ENCODE peak calls at places on chromosomes 7 and 10, in four cellular contexts. V, L, F and X are unnamed samples.

GRCh38 chr10:93596539-93596938 is 4.5 kb downstream of the RBP4 start:
- DNase-seq in V (no peak), L (peak), F (peak), X (no peak)

GRCh38 chr7:74223711-74224510 is 14.1 kb downstream of the LAT2 start:
- DNase-seq in V (no peak), L (no peak), F (no peak), X (no peak)

GRCh38 chr10:112953075-112953501 is 3.0 kb downstream of the TCF7L2 start:
- DNase-seq in V (no peak), L (peak), F (no peak), X (no peak)

GRCh38 chr7:106867641-106868351 is 2.7 kb downstream of the PIK3CG start:
- DNase-seq in V (no peak), L (no peak), F (no peak), X (no peak)

GRCh38 chr7:36082910-36083309 is 70.1 kb upstream of the EEPD1 start:
- DNase-seq in V (peak), L (peak), F (no peak), X (no peak)

GRCh38 chr7:120998525-120998924 is 10.0 kb downstream of the CPED1 start:
- DNase-seq in V (no peak), L (no peak), F (no peak), X (no peak)

GRCh38 chr7:150325110-150325611 is 1.8 kb upstream of the ACTR3C start:
- DNase-seq in V (peak), L (no peak), F (no peak), X (no peak)

GRCh38 chr10:66505003-66505707 is 420.7 kb upstream of the LRRTM3 start:
- DNase-seq in V (no peak), L (no peak), F (no peak), X (no peak)

GRCh38 chr10:122441961-122442360 is 12.5 kb upstream of the ARMS2 start:
- DNase-seq in V (no peak), L (no peak), F (peak), X (no peak)

GRCh38 chr7:135317676-135318326 is 84.2 kb downstream of the STRA8 start:
- DNase-seq in V (no peak), L (no peak), F (peak), X (no peak)

GRCh38 chr10:91444211-91444610 is 34.1 kb downstream of the HECTD2 start:
- DNase-seq in V (no peak), L (no peak), F (no peak), X (no peak)

GRCh38 chr10:839550-840205 is 91.8 kb downstream of the LARP4B start:
- DNase-seq in V (no peak), L (no peak), F (no peak), X (no peak)

GRCh38 chr10:59362991-59363390 is 642 bp upstream of the FAM13C start:
- DNase-seq in V (no peak), L (peak), F (no peak), X (peak)

GRCh38 chr10:94042001-94042813 is 48.5 kb downstream of the PLCE1 start:
- DNase-seq in V (no peak), L (no peak), F (no peak), X (no peak)

GRCh38 chr7:150308575-150308974 is 14.6 kb upstream of the LRRC61 start:
- DNase-seq in V (no peak), L (no peak), F (no peak), X (no peak)

GRCh38 chr7:151367304-151367703 is 25.7 kb downstream of the NUB1 start:
- DNase-seq in V (no peak), L (no peak), F (no peak), X (no peak)

GRCh38 chr10:99123851-99124250 is 111.8 kb downstream of the HPSE2 start:
- DNase-seq in V (no peak), L (no peak), F (no peak), X (no peak)

GRCh38 chr10:122911889-122912484 is 1.6 kb downstream of the FAM24A start:
- DNase-seq in V (peak), L (peak), F (peak), X (peak)

GRCh38 chr7:127514499-127514898 is 70.9 kb downstream of the GCC1 start:
- DNase-seq in V (no peak), L (no peak), F (peak), X (peak)

GRCh38 chr7:150909192-150909591 is 56.9 kb downstream of the AOC1 start:
- DNase-seq in V (no peak), L (no peak), F (no peak), X (no peak)

GRCh38 chr10:14478201-14478600 is 147.5 kb upstream of the FRMD4A start:
- DNase-seq in V (no peak), L (no peak), F (no peak), X (no peak)

GRCh38 chr7:6071406-6071805 is 40.2 kb downstream of the ANKRD61 start:
- DNase-seq in V (no peak), L (no peak), F (no peak), X (no peak)

GRCh38 chr7:85529197-85529596 is 342.3 kb upstream of the SEMA3D start:
- DNase-seq in V (no peak), L (no peak), F (no peak), X (no peak)

GRCh38 chr7:22851140-22851539 is 28.5 kb upstream of the TOMM7 start:
- DNase-seq in V (no peak), L (no peak), F (no peak), X (no peak)

GRCh38 chr7:112649560-112649959 is 140.6 kb downstream of the TMEM168 start:
- DNase-seq in V (no peak), L (no peak), F (no peak), X (no peak)

GRCh38 chr10:78359641-78360091 is 326.0 kb downstream of the RPS24 start:
- DNase-seq in V (no peak), L (no peak), F (no peak), X (no peak)
- TF ChIP-seq ELF4 in V (no peak), L (no peak), F (no peak), X (no peak)

DNA sequence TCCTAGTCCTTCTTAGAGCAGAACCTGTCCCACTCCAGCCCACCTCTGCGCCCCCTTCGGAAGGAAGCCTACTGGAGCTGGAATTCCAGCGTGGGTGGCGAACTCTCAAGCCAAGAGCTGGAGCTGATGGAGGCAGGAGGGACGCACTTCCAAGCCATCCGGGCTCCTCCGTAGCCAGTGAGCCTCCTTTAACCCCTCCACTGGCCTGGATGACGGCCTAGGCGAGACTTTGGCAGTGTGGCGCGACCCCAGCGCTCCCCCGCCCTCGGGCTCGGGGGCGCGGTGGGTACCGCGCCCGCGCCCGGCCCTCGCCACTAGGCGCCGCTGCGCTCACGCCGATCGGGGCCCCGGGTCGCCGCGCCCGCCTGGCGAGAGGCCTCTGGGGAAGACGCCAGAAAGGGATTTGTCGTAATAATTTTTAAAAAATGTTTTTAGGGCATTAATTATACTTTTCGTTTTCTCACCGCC is 5.1 kb upstream of the EMX2 start:
- DNase-seq in V (peak), L (peak), F (no peak), X (peak)
- TF ChIP-seq ELF4 in V (no peak), L (no peak), F (no peak), X (no peak)

GRCh38 chr10:72802291-72803118 is 91.0 kb upstream of the OIT3 start:
- DNase-seq in V (no peak), L (no peak), F (no peak), X (no peak)
- TF ChIP-seq ELF4 in V (no peak), L (no peak), F (no peak), X (no peak)

GRCh38 chr10:118213456-118213855 is 128.7 kb downstream of the FAM204A start:
- DNase-seq in V (no peak), L (no peak), F (no peak), X (no peak)

GRCh38 chr10:118207470-118208007 is 134.6 kb downstream of the FAM204A start:
- DNase-seq in V (no peak), L (no peak), F (peak), X (no peak)

GRCh38 chr10:118214751-118215150 is 127.4 kb downstream of the FAM204A start:
- DNase-seq in V (no peak), L (no peak), F (no peak), X (no peak)

GRCh38 chr10:118209215-118209614 is 132.9 kb downstream of the FAM204A start:
- DNase-seq in V (no peak), L (no peak), F (peak), X (no peak)

DNA sequence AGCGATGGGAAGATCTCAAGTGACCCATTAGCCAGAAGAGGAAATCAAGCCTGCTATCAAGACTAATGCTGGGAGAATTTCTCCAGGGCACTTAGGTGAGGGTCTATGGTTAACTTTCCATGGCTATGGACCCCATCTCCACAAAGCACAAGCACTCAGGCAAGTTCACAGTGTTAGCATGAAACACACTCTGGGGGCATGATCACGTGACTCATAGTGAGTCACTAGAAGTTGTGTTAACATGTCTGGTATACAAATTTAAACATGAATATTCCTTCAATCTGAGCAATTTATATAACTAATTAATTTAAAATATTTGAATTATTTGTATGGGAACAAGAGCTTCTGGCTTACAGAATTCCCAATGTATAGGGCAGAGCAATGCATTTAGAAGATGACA is 131.8 kb downstream of the FAM204A start:
- DNase-seq in V (no peak), L (no peak), F (no peak), X (no peak)
- TF ChIP-seq ELF4 in V (no peak), L (no peak), F (no peak), X (no peak)

GRCh38 chr10:96379758-96380157 is 21.0 kb upstream of the OPALIN start:
- DNase-seq in V (no peak), L (no peak), F (no peak), X (no peak)

GRCh38 chr10:96384471-96384870 is 25.7 kb upstream of the OPALIN start:
- DNase-seq in V (no peak), L (no peak), F (no peak), X (no peak)

GRCh38 chr10:96378741-96379140 is 19.9 kb upstream of the OPALIN start:
- DNase-seq in V (no peak), L (no peak), F (no peak), X (no peak)

GRCh38 chr10:96377816-96378294 is 19.1 kb upstream of the OPALIN start:
- DNase-seq in V (peak), L (no peak), F (peak), X (no peak)

GRCh38 chr10:96380821-96381220 is 22.0 kb upstream of the OPALIN start:
- DNase-seq in V (no peak), L (no peak), F (no peak), X (no peak)
- TF ChIP-seq ELF4 in V (no peak), L (no peak), F (no peak), X (no peak)

DNA sequence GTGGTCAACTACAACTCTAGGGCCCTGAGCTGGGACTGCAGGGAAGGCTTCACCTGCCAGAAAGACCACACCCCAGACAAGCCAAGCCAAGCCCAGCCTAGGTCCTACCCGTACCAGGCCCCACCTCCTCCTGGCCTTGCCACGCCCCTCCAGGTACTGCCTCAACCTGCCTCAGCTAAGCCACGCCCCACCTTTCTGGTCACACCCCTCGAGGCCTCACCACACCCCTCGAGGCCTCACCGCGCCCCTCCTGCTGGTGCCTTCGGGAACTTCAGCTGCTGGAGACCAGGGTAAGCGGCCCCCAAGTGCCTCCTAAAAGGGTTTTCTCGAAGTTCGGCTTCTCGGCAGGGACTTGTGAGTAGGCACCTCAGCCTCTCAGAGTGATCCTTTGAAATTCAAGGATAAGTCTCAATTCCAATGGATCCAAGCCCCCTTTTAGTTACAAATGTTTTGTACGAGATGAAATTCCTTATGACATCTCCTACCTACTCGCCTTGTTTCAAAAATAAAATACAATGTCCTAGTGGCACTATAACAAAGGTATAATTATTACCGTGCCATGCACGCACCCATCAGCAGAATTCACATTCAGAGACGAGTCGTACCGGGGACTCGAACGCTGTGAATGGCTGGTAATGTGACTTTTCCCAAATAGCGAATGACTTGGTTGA is 171.2 kb downstream of the ARHGAP21 start:
- DNase-seq in V (peak), L (peak), F (peak), X (peak)
- TF ChIP-seq ELF4 in V (no peak), L (no peak), F (no peak), X (no peak)

GRCh38 chr7:133394369-133394768 is 141.5 kb downstream of the EXOC4 start:
- DNase-seq in V (no peak), L (no peak), F (no peak), X (no peak)
- TF ChIP-seq ELF4 in V (no peak), L (no peak), F (no peak), X (no peak)

GRCh38 chr7:124720195-124720594 is 45.4 kb downstream of the GPR37 start:
- DNase-seq in V (no peak), L (no peak), F (peak), X (no peak)
- TF ChIP-seq ELF4 in V (no peak), L (no peak), F (no peak), X (no peak)